ENCODE peak calls at places on chromosomes 12 and 14, in four cellular contexts. Q is stimulated activated CD4-positive, alpha-beta T cell treated with anti-CD3 and anti-CD28 coated beads, Interleukin-15, amount 100 ng/mL, for 24 hours; L is foreskin fibroblast; N is NAMALWA. M is an unnamed sample.

GRCh38 chr14:105177082-105177481 is 4.0 kb downstream of the NUDT14 start:
- DNase-seq in Q (no peak), L (no peak), N (no peak), M (no peak)

GRCh38 chr14:75278422-75279152 is at the start of gene FOS:
- DNase-seq in Q (peak; percentile 89), L (peak; percentile 96), N (peak; percentile 87), M (peak; percentile 92)

GRCh38 chr12:103833095-103833777 is 7.8 kb downstream of the NT5DC3 start:
- DNase-seq in Q (no peak), L (peak; percentile 75), N (no peak), M (no peak)

GRCh38 chr12:53674977-53675700 is 744 bp downstream of the ATP5MC2 start:
- DNase-seq in Q (peak; percentile 15), L (no peak), N (no peak), M (peak; percentile 9)

GRCh38 chr12:106442575-106442974 is 85.0 kb downstream of the POLR3B start:
- DNase-seq in Q (no peak), L (no peak), N (no peak), M (no peak)

GRCh38 chr14:90381999-90382451 is 14.8 kb upstream of the CALM1 start:
- DNase-seq in Q (peak; percentile 46), L (peak; percentile 26), N (no peak), M (peak; percentile 24)

GRCh38 chr14:106268013-106268727 is 741.8 kb downstream of the TMEM121 start:
- DNase-seq in Q (peak; percentile 93), L (no peak), N (peak; percentile 74), M (peak; percentile 88)

GRCh38 chr14:77205566-77205965 is 24.0 kb downstream of the TMEM63C start:
- DNase-seq in Q (no peak), L (no peak), N (no peak), M (no peak)

GRCh38 chr14:81314443-81315175 is 85.5 kb downstream of the STON2 start:
- DNase-seq in Q (no peak), L (no peak), N (no peak), M (no peak)

GRCh38 chr14:52848626-52849025 is 57.2 kb upstream of the GNPNAT1 start:
- DNase-seq in Q (no peak), L (peak; percentile 81), N (no peak), M (no peak)

GRCh38 chr14:88998027-88998426 is 173.6 kb downstream of the TTC8 start:
- DNase-seq in Q (no peak), L (no peak), N (no peak), M (no peak)

GRCh38 chr12:64237382-64237781 is 15.3 kb upstream of the KICS2 start:
- DNase-seq in Q (no peak), L (no peak), N (no peak), M (no peak)

GRCh38 chr12:82862069-82862841 is 175.5 kb downstream of the TMTC2 start:
- DNase-seq in Q (no peak), L (peak; percentile 58), N (no peak), M (no peak)

GRCh38 chr12:121753844-121754264 is 39.6 kb downstream of the RHOF start:
- DNase-seq in Q (no peak), L (no peak), N (no peak), M (no peak)

GRCh38 chr14:100275214-100275613 is 31.0 kb downstream of the SLC25A29 start:
- DNase-seq in Q (no peak), L (no peak), N (no peak), M (no peak)

GRCh38 chr12:19440019-19440858 is 947 bp downstream of the AEBP2 start:
- DNase-seq in Q (peak; percentile 71), L (peak; percentile 76), N (peak; percentile 78), M (peak; percentile 61)

GRCh38 chr12:131129839-131130238 is 176.1 kb downstream of the ADGRD1 start:
- DNase-seq in Q (no peak), L (peak; percentile 54), N (no peak), M (no peak)

GRCh38 chr14:99754141-99755067 is 38.8 kb upstream of the EML1 start:
- DNase-seq in Q (peak; percentile 34), L (peak; percentile 62), N (no peak), M (no peak)

GRCh38 chr12:123474493-123475255 is 16.7 kb downstream of the SNRNP35 start:
- DNase-seq in Q (no peak), L (no peak), N (no peak), M (peak; percentile 18)

GRCh38 chr12:95532851-95533250 is 18.4 kb downstream of the USP44 start:
- DNase-seq in Q (peak; percentile 49), L (peak; percentile 45), N (no peak), M (no peak)

GRCh38 chr12:104519190-104519857 is 62.6 kb downstream of the CHST11 start:
- DNase-seq in Q (no peak), L (no peak), N (no peak), M (no peak)

GRCh38 chr14:87131879-87132278 is 861.1 kb downstream of the GALC start:
- DNase-seq in Q (no peak), L (peak; percentile 88), N (no peak), M (peak; percentile 51)

GRCh38 chr14:89973234-89973823 is 17.6 kb downstream of the TDP1 start:
- DNase-seq in Q (peak; percentile 64), L (peak; percentile 83), N (peak; percentile 66), M (peak; percentile 58)

GRCh38 chr12:49052451-49053208 is 8.0 kb downstream of the KMT2D start:
- DNase-seq in Q (no peak), L (no peak), N (no peak), M (no peak)